ENCODE peak calls at places on chromosomes 2 and 18, in nine cellular contexts. T is A549; F is ascending aorta; R is CD8-positive, alpha-beta T cell; W is lung; S is heart left ventricle; A is cardiac muscle cell; B is K562; H is GM23338. Y is an unnamed sample.
A peak's percentile ranks its signal among the peaks of the same experiment; 100 is the strongest.

GRCh38 chr18:23257153-23257552 is 121.9 kb downstream of the CABLES1 start:
- DNase-seq in H (no peak), W (no peak), A (no peak), S (no peak), B (no peak), R (no peak), F (no peak), T (no peak), Y (no peak)

GRCh38 chr2:233331536-233331935 is 22.8 kb upstream of the DGKD start:
- DNase-seq in S (peak; percentile 69), B (no peak), T (no peak), F (peak; percentile 82), H (no peak), A (no peak), W (peak; percentile 69), R (peak; percentile 77), Y (peak; percentile 80)

GRCh38 chr2:167785606-167786005 is 461.8 kb downstream of the STK39 start:
- DNase-seq in W (no peak), F (no peak), A (no peak), B (no peak), H (peak; percentile 27), R (no peak), T (no peak), S (no peak), Y (no peak)

GRCh38 chr2:225120175-225120574 is 77.9 kb upstream of the DOCK10 start:
- DNase-seq in W (no peak), S (no peak), B (no peak), F (no peak), A (no peak), T (peak; percentile 24), H (no peak), R (no peak), Y (no peak)

GRCh38 chr2:159788218-159788617 is 9.8 kb downstream of the CD302 start:
- DNase-seq in H (no peak), S (no peak), F (no peak), B (no peak), R (no peak), T (no peak), W (peak; percentile 65), A (no peak), Y (no peak)

GRCh38 chr18:37270046-37270665 is 295.4 kb downstream of the CELF4 start:
- DNase-seq in T (no peak), W (peak; percentile 36), F (no peak), S (peak; percentile 44), R (no peak), B (peak; percentile 56), H (peak; percentile 85), A (peak; percentile 72), Y (peak; percentile 60)

GRCh38 chr18:12777543-12777942 is 74.7 kb downstream of the PSMG2 start:
- DNase-seq in W (no peak), S (no peak), H (no peak), F (no peak), T (no peak), B (no peak), A (no peak), R (no peak), Y (no peak)

GRCh38 chr2:173574713-173575112 is 220.0 kb downstream of the CDCA7 start:
- DNase-seq in W (no peak), H (no peak), A (peak; percentile 36), B (no peak), R (no peak), S (no peak), T (no peak), F (no peak), Y (no peak)

GRCh38 chr2:211931314-211931713 is 607.3 kb downstream of the ERBB4 start:
- DNase-seq in S (no peak), A (no peak), W (no peak), H (no peak), T (no peak), R (no peak), B (no peak), F (no peak), Y (no peak)

GRCh38 chr2:128359841-128360240 is 41.2 kb upstream of the HS6ST1 start:
- DNase-seq in B (no peak), A (no peak), F (peak; percentile 30), T (no peak), R (no peak), S (no peak), H (no peak), W (no peak), Y (no peak)

GRCh38 chr2:11417946-11418585 is 47.9 kb downstream of the E2F6 start:
- DNase-seq in F (no peak), S (no peak), A (no peak), H (peak; percentile 68), W (no peak), B (peak; percentile 45), R (no peak), T (peak; percentile 47), Y (peak; percentile 19)
- TF ChIP-seq CTCF in F (peak; percentile 15), S (peak; percentile 41), A (no peak), H (peak; percentile 67), W (no peak), B (peak; percentile 63), R (no peak), T (peak; percentile 39), Y (peak; percentile 15)

GRCh38 chr2:232255033-232255432 is 123.5 kb upstream of the ALPP start:
- DNase-seq in T (no peak), W (no peak), F (no peak), R (no peak), A (no peak), H (no peak), B (no peak), S (no peak), Y (no peak)
- H3K4me1 ChIP-seq in T (no peaks in the 10 kb centered on the region), W (peaks cover 2% of the 10 kb centered on the region), F (no peaks in the 10 kb centered on the region), R (no peaks in the 10 kb centered on the region), A (no peaks in the 10 kb centered on the region), H (no peaks in the 10 kb centered on the region), B (no peaks in the 10 kb centered on the region), S (no peaks in the 10 kb centered on the region), Y (no peaks in the 10 kb centered on the region)

GRCh38 chr2:113056501-113056900 is 2.5 kb upstream of the IL36RN start:
- DNase-seq in B (no peak), H (no peak), R (no peak), T (no peak), S (no peak), F (no peak), A (no peak), W (peak; percentile 11), Y (no peak)

GRCh38 chr2:113057127-113057526 is 1.9 kb upstream of the IL36RN start:
- DNase-seq in H (no peak), F (no peak), B (no peak), A (no peak), S (no peak), W (no peak), T (no peak), R (no peak), Y (no peak)

GRCh38 chr2:113052767-113053166 is at the start of gene IL36B:
- DNase-seq in R (no peak), H (no peak), W (peak; percentile 20), F (no peak), S (no peak), B (no peak), A (no peak), T (no peak), Y (no peak)

GRCh38 chr2:113050921-113051895 is 1.5 kb downstream of the IL36B start:
- DNase-seq in F (no peak), A (no peak), R (no peak), B (peak; percentile 62), H (no peak), T (no peak), S (no peak), W (peak; percentile 10), Y (no peak)

DNA sequence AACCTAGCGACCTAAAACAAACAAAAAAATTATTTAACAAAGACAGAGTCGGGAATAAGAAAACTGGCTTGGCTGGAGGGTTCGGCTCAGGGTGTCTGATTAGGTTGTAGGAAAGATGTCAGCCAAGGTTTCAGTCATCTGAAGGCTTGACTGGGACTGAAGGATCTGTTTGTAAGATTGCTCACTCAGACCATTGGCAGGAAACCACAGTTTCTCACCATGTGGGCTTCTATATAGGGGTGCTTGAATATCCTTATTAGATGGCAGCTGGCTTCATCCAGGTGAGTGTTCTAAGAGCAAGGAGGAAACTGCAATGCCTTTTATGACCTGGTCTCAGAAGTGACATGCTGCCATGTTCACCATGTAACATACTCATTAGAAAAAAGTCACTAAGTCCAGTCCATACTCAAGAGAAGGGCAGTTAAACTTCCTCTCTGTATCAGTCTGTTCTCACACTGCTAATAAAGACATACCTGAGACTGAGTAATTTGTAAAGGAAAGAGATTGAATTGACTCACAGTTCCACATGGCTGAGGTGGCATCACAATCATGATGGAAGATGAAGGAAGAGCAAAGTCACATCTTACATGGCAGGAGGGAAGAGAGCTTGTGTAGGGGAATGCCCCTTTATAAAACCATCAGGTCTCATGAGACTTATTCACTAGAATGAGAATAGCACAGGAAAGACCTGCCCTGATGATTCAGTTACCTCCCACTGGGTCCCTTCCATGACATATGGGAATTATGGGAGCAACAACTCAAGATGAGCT is 1.2 kb upstream of the IL36B start:
- DNase-seq in H (no peak), A (no peak), T (no peak), S (no peak), F (no peak), W (peak; percentile 20), R (no peak), B (no peak), Y (no peak)
- H3K4me3 ChIP-seq in H (no peak overlapping the region), A (no peak overlapping the region), T (no peak overlapping the region), S (no peak overlapping the region), F (no peak overlapping the region), W (no peak overlapping the region), R (no peak overlapping the region), B (no peak overlapping the region), Y (no peak overlapping the region)

GRCh38 chr18:70028084-70028483 is 80.4 kb upstream of the CD226 start:
- DNase-seq in A (no peak), R (no peak), T (no peak), F (no peak), W (no peak), B (no peak), H (no peak), S (no peak), Y (no peak)
- TF ChIP-seq CTCF in A (no peak), R (no peak), T (no peak), F (no peak), W (no peak), B (no peak), H (no peak), S (no peak), Y (no peak)

DNA sequence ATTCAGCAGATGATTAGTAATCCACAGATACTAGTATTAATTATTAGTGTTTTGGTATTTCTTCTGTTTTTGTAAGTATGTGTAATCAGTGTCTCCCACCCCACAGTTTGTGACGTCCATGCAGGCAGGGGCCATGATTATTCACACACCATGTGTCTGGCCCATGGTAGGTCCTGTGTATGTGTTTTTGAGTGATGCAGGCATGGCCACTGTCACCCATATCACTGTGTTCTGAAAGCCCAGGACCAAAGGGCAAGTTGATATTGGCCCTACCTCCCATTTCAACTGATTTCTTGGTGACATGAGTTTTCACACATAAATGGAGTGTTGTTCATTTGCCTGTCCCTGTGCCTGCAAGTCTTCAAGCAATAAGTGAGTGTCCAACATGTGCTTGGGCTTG is 104.0 kb downstream of the TSHZ1 start:
- DNase-seq in R (no peak), B (no peak), H (no peak), T (no peak), A (no peak), S (no peak), W (peak; percentile 3), F (no peak), Y (no peak)
- H3K4me1 ChIP-seq in R (no peaks in the 10 kb centered on the region), B (no peaks in the 10 kb centered on the region), H (no peaks in the 10 kb centered on the region), T (no peaks in the 10 kb centered on the region), A (no peaks in the 10 kb centered on the region), S (no peaks in the 10 kb centered on the region), W (no peaks in the 10 kb centered on the region), F (no peaks in the 10 kb centered on the region), Y (no peaks in the 10 kb centered on the region)